ENCODE peak calls at places on chromosomes 4 and X, in eight cellular contexts. X, N, D, O, M, E, A and P are unnamed samples.

GRCh38 chr4:120525106-120525505 is 397.4 kb downstream of the PRDM5 start:
- DNase-seq in X (no peak), N (no peak), D (no peak), O (no peak), M (no peak), E (no peak), A (no peak), P (no peak)

GRCh38 chr4:105555409-105555808 is 3.0 kb downstream of the ARHGEF38 start:
- DNase-seq in X (no peak), N (no peak), D (no peak), O (no peak), M (no peak), E (peak; percentile 89), A (peak; percentile 74), P (peak; percentile 84)

GRCh38 chr4:125434136-125434535 is 119.4 kb downstream of the FAT4 start:
- DNase-seq in X (no peak), N (no peak), D (no peak), O (no peak), M (peak; percentile 89), E (no peak), A (no peak), P (no peak)

GRCh38 chr4:110062166-110062565 is 136.2 kb downstream of the ELOVL6 start:
- DNase-seq in X (no peak), N (no peak), D (no peak), O (no peak), M (no peak), E (no peak), A (no peak), P (no peak)

GRCh38 chr4:117800636-117801035 is 233.7 kb upstream of the NDST3 start:
- DNase-seq in X (no peak), N (no peak), D (no peak), O (no peak), M (no peak), E (no peak), A (no peak), P (no peak)

GRCh38 chr4:55169352-55169959 is 44.1 kb upstream of the KDR start:
- DNase-seq in X (no peak), N (no peak), D (no peak), O (no peak), M (no peak), E (peak; percentile 81), A (peak; percentile 93), P (no peak)

GRCh38 chr4:113607998-113608397 is 153.5 kb downstream of the CAMK2D start:
- DNase-seq in X (no peak), N (no peak), D (no peak), O (no peak), M (no peak), E (no peak), A (no peak), P (no peak)

GRCh38 chr4:128450326-128451120 is 162.9 kb upstream of the PGRMC2 start:
- DNase-seq in X (no peak), N (no peak), D (no peak), O (peak; percentile 55), M (no peak), E (no peak), A (no peak), P (no peak)

GRCh38 chr4:68872442-68873217 is 56.8 kb downstream of the UGT2B10 start:
- DNase-seq in X (no peak), N (no peak), D (no peak), O (no peak), M (no peak), E (no peak), A (no peak), P (no peak)

GRCh38 chrX:38768079-38768478 is 33.2 kb upstream of the MID1IP1 start:
- DNase-seq in X (peak; percentile 6), N (no peak), D (no peak), O (no peak), M (peak; percentile 48), E (no peak), A (no peak), P (no peak)

GRCh38 chr4:105327222-105327621 is 146.6 kb downstream of the PPA2 start:
- DNase-seq in X (no peak), N (no peak), D (no peak), O (no peak), M (no peak), E (no peak), A (no peak), P (no peak)

GRCh38 chrX:109902665-109903064 is 100.2 kb upstream of the TMEM164 start:
- DNase-seq in X (no peak), N (no peak), D (no peak), O (no peak), M (peak; percentile 35), E (no peak), A (no peak), P (no peak)

GRCh38 chr4:120829113-120829831 is 93.3 kb downstream of the PRDM5 start:
- DNase-seq in X (no peak), N (no peak), D (no peak), O (no peak), M (peak; percentile 31), E (no peak), A (no peak), P (no peak)

GRCh38 chr4:114136067-114136466 is 156.6 kb upstream of the ARSJ start:
- DNase-seq in X (peak; percentile 1), N (no peak), D (no peak), O (no peak), M (peak; percentile 3), E (no peak), A (no peak), P (no peak)

GRCh38 chr4:1205641-1206298 is 33.4 kb upstream of the SPON2 start:
- DNase-seq in X (no peak), N (peak; percentile 6), D (peak; percentile 64), O (no peak), M (no peak), E (no peak), A (peak; percentile 31), P (no peak)

GRCh38 chr4:42397256-42397634 is at the start of gene SHISA3:
- DNase-seq in X (no peak), N (no peak), D (no peak), O (no peak), M (peak; percentile 65), E (peak; percentile 69), A (peak; percentile 86), P (no peak)

GRCh38 chrX:43677993-43678392 is 21.9 kb downstream of the MAOA start:
- DNase-seq in X (no peak), N (no peak), D (no peak), O (no peak), M (no peak), E (no peak), A (no peak), P (no peak)

GRCh38 chrX:151984328-151984727 is 9.9 kb upstream of the GABRE start:
- DNase-seq in X (peak; percentile 84), N (no peak), D (no peak), O (no peak), M (peak; percentile 87), E (no peak), A (no peak), P (no peak)

GRCh38 chr4:13535708-13536361 is 8.5 kb downstream of the NKX3-2 start:
- DNase-seq in X (no peak), N (no peak), D (peak; percentile 60), O (peak; percentile 89), M (no peak), E (peak; percentile 65), A (peak; percentile 77), P (no peak)

GRCh38 chr4:13538427-13538973 is 5.8 kb downstream of the NKX3-2 start:
- DNase-seq in X (no peak), N (no peak), D (peak; percentile 53), O (peak; percentile 88), M (no peak), E (no peak), A (no peak), P (no peak)

GRCh38 chr4:13536607-13537006 is 7.7 kb downstream of the NKX3-2 start:
- DNase-seq in X (no peak), N (no peak), D (no peak), O (peak; percentile 39), M (no peak), E (no peak), A (no peak), P (no peak)

GRCh38 chr4:13537832-13538177 is 6.5 kb downstream of the NKX3-2 start:
- DNase-seq in X (no peak), N (no peak), D (peak; percentile 37), O (peak; percentile 81), M (no peak), E (no peak), A (peak; percentile 49), P (no peak)

GRCh38 chr4:13537011-13537831 is 7.1 kb downstream of the NKX3-2 start:
- DNase-seq in X (no peak), N (no peak), D (peak; percentile 55), O (peak; percentile 45), M (no peak), E (no peak), A (peak; percentile 51), P (no peak)
- H3K4me3 ChIP-seq in X (no peak overlapping the region), N (no peak overlapping the region), D (no peak overlapping the region), O (no peak overlapping the region), M (no peak overlapping the region), E (no peak overlapping the region), A (no peak overlapping the region), P (no peak overlapping the region)

GRCh38 chr4:39591290-39591689 is 47.4 kb downstream of the SMIM14 start:
- DNase-seq in X (peak; percentile 31), N (no peak), D (no peak), O (no peak), M (peak; percentile 47), E (no peak), A (no peak), P (no peak)

GRCh38 chr4:39587881-39588280 is 50.8 kb downstream of the SMIM14 start:
- DNase-seq in X (peak; percentile 49), N (no peak), D (no peak), O (no peak), M (peak; percentile 39), E (no peak), A (no peak), P (no peak)
- H3K27ac ChIP-seq in X (no peak overlapping the region), N (no peak overlapping the region), D (no peak overlapping the region), O (no peak overlapping the region), M (no peak overlapping the region), E (no peak overlapping the region), A (no peak overlapping the region), P (no peak overlapping the region)

DNA sequence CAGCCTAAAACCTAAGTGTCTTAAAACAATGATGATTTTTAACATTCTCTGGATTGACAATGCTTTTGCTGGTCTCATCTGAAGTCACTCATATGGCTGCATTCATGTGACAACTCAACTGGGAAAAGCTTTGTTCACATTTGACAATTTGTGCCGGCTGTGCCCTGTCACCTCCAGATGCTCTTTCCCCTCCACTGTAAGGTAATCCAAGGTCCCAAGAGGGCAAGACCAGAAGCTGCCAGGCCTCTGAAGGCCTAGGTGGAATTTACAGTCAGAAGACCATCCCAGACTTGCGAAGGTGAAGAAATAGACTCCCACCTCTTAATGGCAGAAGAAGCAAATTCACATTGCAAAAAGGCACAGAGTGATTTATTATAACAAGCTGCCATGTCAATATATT is 54.3 kb downstream of the GABRB1 start:
- DNase-seq in X (no peak), N (no peak), D (no peak), O (no peak), M (no peak), E (no peak), A (no peak), P (no peak)
- H3K9me3 ChIP-seq in X (no peaks in the 10 kb centered on the region), N (no peaks in the 10 kb centered on the region), D (no peaks in the 10 kb centered on the region), O (no peaks in the 10 kb centered on the region), M (no peaks in the 10 kb centered on the region), E (no peaks in the 10 kb centered on the region), A (no peaks in the 10 kb centered on the region), P (no peaks in the 10 kb centered on the region)

DNA sequence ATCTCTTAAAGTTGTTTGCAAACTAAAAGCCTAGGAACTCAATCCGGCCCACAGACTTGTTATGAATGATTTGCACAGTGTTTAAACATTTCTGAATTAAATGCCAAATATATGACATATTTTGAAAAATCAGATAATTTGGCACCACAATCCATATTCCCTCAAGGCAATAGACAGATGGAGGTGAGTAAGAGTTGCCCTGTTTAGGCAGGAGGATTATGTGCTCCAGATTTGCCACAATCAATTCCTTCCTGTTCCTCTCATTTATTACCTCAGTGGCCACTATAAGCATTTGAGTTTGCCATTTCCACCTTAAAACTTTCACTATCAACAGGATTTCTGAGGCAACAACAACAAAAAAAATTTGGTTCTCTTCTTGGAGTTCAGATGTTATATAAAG is 18.7 kb downstream of the UBA6 start:
- DNase-seq in X (peak; percentile 50), N (no peak), D (no peak), O (no peak), M (no peak), E (no peak), A (no peak), P (no peak)
- H3K4me3 ChIP-seq in X (no peak overlapping the region), N (no peak overlapping the region), D (no peak overlapping the region), O (no peak overlapping the region), M (no peak overlapping the region), E (no peak overlapping the region), A (no peak overlapping the region), P (no peak overlapping the region)